ENCODE peak calls at places on chromosomes 12 and 14, in four cellular contexts. One of them, this sample, is unnamed. For H3K4me1 and H3K9me3, the result is how much of the 10 kb centered on the place peaks cover.

GRCh38 chr12:113006641-113007040 is 28.3 kb downstream of the OAS2 start:
- DNase-seq in testis: no peak
- DNase-seq in adipocyte: no peak
- DNase-seq in adrenal gland: no peak
- DNase-seq in this sample: no peak

GRCh38 chr14:97446087-97446486 is 648.9 kb downstream of the VRK1 start:
- DNase-seq in testis: no peak
- DNase-seq in adipocyte: no peak
- DNase-seq in adrenal gland: no peak
- DNase-seq in this sample: no peak

GRCh38 chr14:24443053-24443683 is 592 bp upstream of the SDR39U1 start:
- DNase-seq in testis: no peak
- DNase-seq in adipocyte: peak
- DNase-seq in adrenal gland: no peak
- DNase-seq in this sample: no peak

GRCh38 chr14:96126339-96126770 is 78.3 kb upstream of the BDKRB2 start:
- DNase-seq in testis: no peak
- DNase-seq in adipocyte: no peak
- DNase-seq in adrenal gland: no peak
- DNase-seq in this sample: no peak

GRCh38 chr12:27493260-27493935 is 30.6 kb upstream of the PPFIBP1 start:
- DNase-seq in testis: no peak
- DNase-seq in adipocyte: no peak
- DNase-seq in adrenal gland: no peak
- DNase-seq in this sample: no peak

GRCh38 chr14:75379930-75380270 is 47.9 kb upstream of the JDP2 start:
- DNase-seq in testis: no peak
- DNase-seq in adipocyte: no peak
- DNase-seq in adrenal gland: no peak
- DNase-seq in this sample: no peak

GRCh38 chr12:48910196-48910595 is 15.1 kb downstream of the FKBP11 start:
- DNase-seq in testis: no peak
- DNase-seq in adipocyte: no peak
- DNase-seq in adrenal gland: no peak
- DNase-seq in this sample: no peak

GRCh38 chr12:94714378-94714777 is 64.0 kb upstream of the TMCC3 start:
- DNase-seq in testis: no peak
- DNase-seq in adipocyte: no peak
- DNase-seq in adrenal gland: peak
- DNase-seq in this sample: no peak

GRCh38 chr12:76026643-76027063 is 4.9 kb downstream of the PHLDA1 start:
- DNase-seq in testis: no peak
- DNase-seq in adipocyte: peak
- DNase-seq in adrenal gland: no peak
- DNase-seq in this sample: no peak

GRCh38 chr12:104567832-104568490 is 111.2 kb downstream of the CHST11 start:
- DNase-seq in testis: no peak
- DNase-seq in adipocyte: no peak
- DNase-seq in adrenal gland: peak
- DNase-seq in this sample: peak

GRCh38 chr12:95615735-95616134 is 64.5 kb upstream of the USP44 start:
- DNase-seq in testis: no peak
- DNase-seq in adipocyte: peak
- DNase-seq in adrenal gland: no peak
- DNase-seq in this sample: no peak

GRCh38 chr12:1767407-1768090 is 52.8 kb upstream of the LRTM2 start:
- DNase-seq in testis: no peak
- DNase-seq in adipocyte: no peak
- DNase-seq in adrenal gland: no peak
- DNase-seq in this sample: no peak
- H3K4me1 ChIP-seq in testis: under half
- H3K4me1 ChIP-seq in adipocyte: under half
- H3K4me1 ChIP-seq in adrenal gland: under half
- H3K4me1 ChIP-seq in this sample: under half

GRCh38 chr14:99176156-99176945 is 95.6 kb downstream of the BCL11B start:
- DNase-seq in testis: no peak
- DNase-seq in adipocyte: no peak
- DNase-seq in adrenal gland: peak
- DNase-seq in this sample: no peak
- H3K4me3 ChIP-seq in testis: peak
- H3K4me3 ChIP-seq in adipocyte: no peak
- H3K4me3 ChIP-seq in adrenal gland: no peak
- H3K4me3 ChIP-seq in this sample: no peak

GRCh38 chr12:55877824-55878223 is 35.1 kb upstream of the MMP19 start:
- DNase-seq in testis: no peak
- DNase-seq in adipocyte: no peak
- DNase-seq in adrenal gland: no peak
- DNase-seq in this sample: no peak
- H3K9me3 ChIP-seq in testis: under half
- H3K9me3 ChIP-seq in adipocyte: under half
- H3K9me3 ChIP-seq in adrenal gland: under half
- H3K9me3 ChIP-seq in this sample: under half

DNA sequence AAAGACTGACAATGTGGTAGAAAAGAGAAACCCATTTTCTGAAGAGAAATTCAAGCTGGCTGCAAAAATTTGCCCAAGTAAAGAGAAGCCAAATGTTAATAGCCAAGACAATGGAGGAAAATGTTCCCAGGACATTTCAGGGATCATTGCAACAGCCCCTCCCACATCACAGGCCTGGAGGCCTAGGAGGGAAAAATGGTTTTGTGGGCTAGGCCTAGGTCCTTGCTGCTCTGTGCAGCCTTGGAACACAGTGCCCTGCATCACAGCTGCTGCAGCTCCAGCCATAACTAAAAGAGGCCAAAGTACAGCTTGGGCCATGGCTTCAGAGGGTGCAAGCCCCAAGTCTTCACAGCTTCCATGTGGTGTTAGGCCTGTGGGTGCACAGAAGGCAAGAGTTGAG is 332.4 kb upstream of the LRIG3 start:
- DNase-seq in testis: no peak
- DNase-seq in adipocyte: no peak
- DNase-seq in adrenal gland: no peak
- DNase-seq in this sample: no peak
- H3K4me1 ChIP-seq in testis: under half
- H3K4me1 ChIP-seq in adipocyte: under half
- H3K4me1 ChIP-seq in adrenal gland: under half
- H3K4me1 ChIP-seq in this sample: under half